ENCODE peak calls at places on chromosomes 11 and 22, in four cellular contexts. W is NCI-H1105; T is effector CD4-positive, alpha-beta T cell; I is Calu3. E is an unnamed sample.

GRCh38 chr22:24180316-24181087 is 785 bp upstream of the SUSD2 start:
- DNase-seq in W (no peak), T (no peak), I (no peak), E (no peak)

GRCh38 chr11:42890773-42891172 is 421.0 kb upstream of the API5 start:
- DNase-seq in W (no peak), T (no peak), I (no peak), E (no peak)

GRCh38 chr11:119134389-119134978 is 13.1 kb downstream of the HINFP start:
- DNase-seq in I (peak; percentile 16), T (no peak), W (no peak), E (no peak)

GRCh38 chr11:36450391-36450714 is 59.7 kb downstream of the TRAF6 start:
- DNase-seq in W (no peak), T (no peak), I (no peak), E (no peak)

GRCh38 chr11:47850337-47850736 is 2.2 kb upstream of the NUP160 start:
- DNase-seq in I (no peak), T (no peak), W (no peak), E (no peak)

GRCh38 chr11:95803973-95804372 is 13.7 kb downstream of the CEP57 start:
- DNase-seq in I (no peak), T (no peak), W (no peak), E (no peak)

GRCh38 chr22:27132896-27133500 is 475.6 kb downstream of the MIAT start:
- DNase-seq in T (no peak), I (no peak), W (no peak), E (no peak)

GRCh38 chr11:57123590-57123989 is 58.2 kb upstream of the LRRC55 start:
- DNase-seq in W (no peak), I (no peak), T (no peak), E (no peak)

GRCh38 chr22:38751422-38752346 is 4.1 kb downstream of the SUN2 start:
- DNase-seq in W (no peak), T (peak; percentile 66), I (no peak), E (peak; percentile 40)

GRCh38 chr11:116384876-116385275 is 387.9 kb downstream of the BUD13 start:
- DNase-seq in T (no peak), W (no peak), I (no peak), E (no peak)

GRCh38 chr22:49838771-49839717 is 11.4 kb upstream of the BRD1 start:
- DNase-seq in I (no peak), W (no peak), T (peak; percentile 85), E (no peak)

GRCh38 chr22:37805878-37806277 is 1.9 kb upstream of the GCAT start:
- DNase-seq in I (no peak), T (no peak), W (no peak), E (no peak)

GRCh38 chr11:127110542-127110941 is 110.0 kb upstream of the KIRREL3 start:
- DNase-seq in T (no peak), W (no peak), I (no peak), E (no peak)

GRCh38 chr11:45054956-45055355 is 91.5 kb upstream of the PRDM11 start:
- DNase-seq in I (no peak), W (no peak), T (no peak), E (no peak)

GRCh38 chr11:43784866-43785265 is 95.8 kb upstream of the ALKBH3 start:
- DNase-seq in I (no peak), W (no peak), T (no peak), E (no peak)

GRCh38 chr11:44139565-44140313 is 44.3 kb downstream of the EXT2 start:
- DNase-seq in T (no peak), W (no peak), I (no peak), E (no peak)

GRCh38 chr11:76629853-76630599 is 40.5 kb downstream of the LRRC32 start:
- DNase-seq in W (no peak), I (no peak), T (no peak), E (peak; percentile 67)

GRCh38 chr11:67644042-67644441 is 4.5 kb upstream of the TBX10 start:
- DNase-seq in W (no peak), T (no peak), I (no peak), E (no peak)

GRCh38 chr11:113274708-113275582 is 39.4 kb upstream of the TTC12 start:
- DNase-seq in T (no peak), I (peak; percentile 11), W (no peak), E (no peak)

GRCh38 chr11:117669062-117669461 is 128.0 kb downstream of the DSCAML1 start:
- DNase-seq in W (peak; percentile 83), I (no peak), T (no peak), E (no peak)

GRCh38 chr11:82533628-82534353 is 199.9 kb downstream of the FAM181B start:
- DNase-seq in I (no peak), W (peak; percentile 85), T (no peak), E (no peak)

GRCh38 chr22:26709617-26710390 is 52.4 kb downstream of the MIAT start:
- DNase-seq in T (no peak), I (no peak), W (no peak), E (no peak)

GRCh38 chr22:40036591-40037225 is 42.0 kb downstream of the FAM83F start:
- DNase-seq in W (peak; percentile 35), T (peak; percentile 26), I (peak; percentile 68), E (peak; percentile 44)

GRCh38 chr22:11627436-11627797 is 3900.6 kb upstream of the OR11H1 start:
- DNase-seq in I (no peak), T (no peak), W (no peak), E (no peak)

GRCh38 chr11:2517016-2517385 is 72.2 kb downstream of the KCNQ1 start:
- DNase-seq in W (no peak), I (no peak), T (no peak), E (peak; percentile 5)

GRCh38 chr11:17596310-17596669 is 49.2 kb downstream of the OTOG start:
- DNase-seq in W (no peak), I (no peak), T (no peak), E (no peak)

GRCh38 chr11:66856496-66857233 is at the start of gene LRFN4:
- DNase-seq in T (peak; percentile 50), I (peak; percentile 66), W (peak; percentile 56), E (no peak)

GRCh38 chr11:70183483-70184176 is 19.5 kb upstream of the FADD start:
- DNase-seq in I (no peak), W (no peak), T (no peak), E (no peak)

GRCh38 chr11:95291946-95292345 is 60.9 kb upstream of the SESN3 start:
- DNase-seq in I (no peak), T (no peak), W (no peak), E (peak; percentile 85)

GRCh38 chr22:37775785-37776638 is 31.7 kb upstream of the GCAT start:
- DNase-seq in I (no peak), W (no peak), T (no peak), E (no peak)

GRCh38 chr11:32005786-32006406 is 85.0 kb upstream of the RCN1 start:
- DNase-seq in T (no peak), I (no peak), W (no peak), E (no peak)

GRCh38 chr11:132307309-132308020 is 937.0 kb downstream of the NTM start:
- DNase-seq in W (no peak), I (no peak), T (no peak), E (no peak)

GRCh38 chr22:31279821-31280496 is 12.3 kb downstream of the PIK3IP1 start:
- DNase-seq in T (no peak), I (no peak), W (no peak), E (no peak)

GRCh38 chr11:88414385-88414861 is 76.9 kb upstream of the CTSC start:
- DNase-seq in W (peak; percentile 80), I (peak; percentile 18), T (no peak), E (peak; percentile 73)

GRCh38 chr11:103730151-103730940 is 306.1 kb upstream of the DDI1 start:
- DNase-seq in I (no peak), W (no peak), T (no peak), E (no peak)

GRCh38 chr22:39306456-39307361 is 12.7 kb downstream of the RPL3 start:
- DNase-seq in I (peak; percentile 62), T (peak; percentile 36), W (no peak), E (no peak)

GRCh38 chr22:27299181-27300085 is 502.1 kb downstream of the MN1 start:
- DNase-seq in W (no peak), I (no peak), T (no peak), E (no peak)